ENCODE peak calls at places on chromosomes 6 and 20, in six cellular contexts. L is GM12878, A is A549, Y is HepG2, Q is IMR-90, V is H1. O is an unnamed sample.

GRCh38 chr6:168109171-168109570 is 30.2 kb upstream of the FRMD1 start:
- DNase-seq in L (no peak), A (no peak), Y (no peak), Q (no peak), V (no peak), O (no peak)

GRCh38 chr20:48772183-48772976 is 55.4 kb downstream of the PREX1 start:
- DNase-seq in L (no peak), A (no peak), Y (no peak), Q (no peak), V (no peak), O (no peak)

GRCh38 chr6:105592329-105592728 is 189.4 kb upstream of the PREP start:
- DNase-seq in L (no peak), A (peak), Y (no peak), Q (peak), V (no peak), O (no peak)

GRCh38 chr6:151413372-151414145 is 22.2 kb upstream of the ZBTB2 start:
- DNase-seq in L (no peak), A (no peak), Y (no peak), Q (no peak), V (no peak), O (no peak)

GRCh38 chr6:36574679-36575078 is 19.5 kb upstream of the SRSF3 start:
- DNase-seq in L (no peak), A (no peak), Y (no peak), Q (no peak), V (no peak), O (no peak)

GRCh38 chr6:139699335-139699734 is 324.9 kb upstream of the CITED2 start:
- DNase-seq in L (no peak), A (no peak), Y (no peak), Q (peak), V (no peak), O (no peak)

GRCh38 chr20:37988555-37988954 is 44.7 kb downstream of the TTI1 start:
- DNase-seq in L (no peak), A (no peak), Y (no peak), Q (no peak), V (no peak), O (no peak)

GRCh38 chr20:31894980-31895675 is 24.7 kb downstream of the TTLL9 start:
- DNase-seq in L (peak), A (no peak), Y (peak), Q (peak), V (no peak), O (no peak)

GRCh38 chr6:79964607-79965081 is 17.3 kb upstream of the ELOVL4 start:
- DNase-seq in L (no peak), A (no peak), Y (no peak), Q (no peak), V (no peak), O (no peak)

GRCh38 chr6:41675992-41676391 is 37.7 kb downstream of the MDFI start:
- DNase-seq in L (no peak), A (no peak), Y (no peak), Q (no peak), V (no peak), O (no peak)

GRCh38 chr6:76342611-76343160 is 270.2 kb upstream of the IMPG1 start:
- DNase-seq in L (no peak), A (no peak), Y (no peak), Q (no peak), V (no peak), O (no peak)

GRCh38 chr6:48986803-48987202 is 476.2 kb downstream of the MMUT start:
- DNase-seq in L (no peak), A (no peak), Y (no peak), Q (no peak), V (no peak), O (no peak)

GRCh38 chr20:51562334-51563140 is 20.0 kb upstream of the NFATC2 start:
- DNase-seq in L (no peak), A (peak), Y (no peak), Q (peak), V (peak), O (no peak)

GRCh38 chr6:74409447-74409846 is 713.4 kb downstream of the CD109 start:
- DNase-seq in L (no peak), A (peak), Y (peak), Q (peak), V (no peak), O (no peak)

GRCh38 chr6:125149256-125150144 is 4.1 kb upstream of the TPD52L1 start:
- DNase-seq in L (no peak), A (no peak), Y (no peak), Q (peak), V (no peak), O (no peak)

GRCh38 chr20:16391003-16391402 is 182.2 kb downstream of the KIF16B start:
- DNase-seq in L (no peak), A (no peak), Y (no peak), Q (no peak), V (no peak), O (no peak)

GRCh38 chr6:30818426-30818841 is 65.9 kb upstream of the DDR1 start:
- DNase-seq in L (no peak), A (peak), Y (no peak), Q (peak), V (no peak), O (no peak)

GRCh38 chr6:4931530-4932505 is 72.0 kb downstream of the RPP40 start:
- DNase-seq in L (no peak), A (peak), Y (peak), Q (no peak), V (peak), O (no peak)

GRCh38 chr6:29656157-29656556 is 735 bp upstream of the MOG start:
- DNase-seq in L (no peak), A (no peak), Y (no peak), Q (no peak), V (no peak), O (no peak)

GRCh38 chr6:18186033-18186432 is 30.8 kb downstream of the KDM1B start:
- DNase-seq in L (no peak), A (no peak), Y (no peak), Q (no peak), V (no peak), O (no peak)

GRCh38 chr6:101069191-101069795 is 188.2 kb upstream of the ASCC3 start:
- DNase-seq in L (no peak), A (no peak), Y (no peak), Q (no peak), V (no peak), O (no peak)

GRCh38 chr20:57629976-57630525 is 9.8 kb upstream of the ZBP1 start:
- DNase-seq in L (no peak), A (no peak), Y (no peak), Q (no peak), V (peak), O (no peak)

GRCh38 chr20:35108921-35109320 is 16.3 kb upstream of the TRPC4AP start:
- DNase-seq in L (no peak), A (no peak), Y (no peak), Q (no peak), V (no peak), O (no peak)

GRCh38 chr6:163199371-163199770 is 215.1 kb upstream of the QKI start:
- DNase-seq in L (no peak), A (no peak), Y (no peak), Q (no peak), V (no peak), O (no peak)

GRCh38 chr6:40353967-40354452 is 233.2 kb downstream of the LRFN2 start:
- DNase-seq in L (no peak), A (no peak), Y (no peak), Q (no peak), V (peak), O (no peak)
- TF ChIP-seq RAD21 in L (no peak), A (no peak), Y (no peak), Q (no peak), V (no peak), O (no peak)

GRCh38 chr6:146785001-146785585 is 186.3 kb downstream of the ADGB start:
- DNase-seq in L (no peak), A (peak), Y (peak), Q (peak), V (no peak), O (peak)
- TF ChIP-seq RAD21 in L (peak), A (peak), Y (no peak), Q (peak), V (peak), O (peak)

GRCh38 chr20:59013959-59014608 is 5.1 kb upstream of the TUBB1 start:
- DNase-seq in L (no peak), A (no peak), Y (no peak), Q (peak), V (peak), O (no peak)
- TF ChIP-seq RAD21 in L (no peak), A (no peak), Y (no peak), Q (no peak), V (no peak), O (no peak)

DNA sequence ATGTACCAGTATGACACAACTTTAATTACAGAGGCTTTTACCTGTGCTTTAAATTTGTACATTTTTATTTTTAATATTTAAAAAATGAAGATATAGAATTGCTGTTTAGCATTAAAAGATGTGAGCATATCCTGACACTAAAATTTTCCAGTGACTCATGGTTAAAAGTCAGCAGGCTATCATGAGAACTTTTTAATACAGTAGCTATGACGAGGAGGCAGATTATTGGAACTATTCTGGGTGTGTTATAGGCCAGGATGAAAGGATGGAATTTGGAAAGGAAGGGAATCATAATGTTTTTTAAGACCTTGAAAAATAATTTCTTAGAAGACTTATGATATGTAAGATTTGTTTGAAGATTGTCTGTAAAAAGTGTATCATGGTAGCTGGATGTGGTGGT is 91.0 kb downstream of the GFRA4 start:
- DNase-seq in L (no peak), A (no peak), Y (no peak), Q (peak), V (no peak), O (no peak)
- TF ChIP-seq RAD21 in L (no peak), A (no peak), Y (no peak), Q (no peak), V (no peak), O (no peak)